ENCODE peak calls at places on chromosomes 11 and 22, in five cellular contexts. O is CD8-positive, alpha-beta T cell; U is HFFc6; Y is progenitor cell of endocrine pancreas; H is AG04450. T is an unnamed sample.

GRCh38 chr11:78420796-78421209 is 3.2 kb upstream of the GAB2 start:
- DNase-seq in U (no peak), H (no peak), O (no peak), Y (no peak), T (no peak)

GRCh38 chr11:105297463-105297862 is 157.9 kb upstream of the CARD18 start:
- DNase-seq in U (peak; percentile 67), H (no peak), O (no peak), Y (no peak), T (no peak)

GRCh38 chr11:84398017-84398626 is 1112.0 kb upstream of the CCDC90B start:
- DNase-seq in H (no peak), U (no peak), Y (no peak), O (no peak), T (no peak)

GRCh38 chr22:21020802-21021429 is 6.0 kb downstream of the P2RX6 start:
- DNase-seq in O (no peak), U (no peak), H (no peak), Y (no peak), T (no peak)

GRCh38 chr22:29661355-29661754 is 57.9 kb downstream of the NF2 start:
- DNase-seq in U (no peak), O (no peak), Y (no peak), H (no peak), T (no peak)

GRCh38 chr11:332651-333480 is 12.2 kb upstream of the IFITM3 start:
- DNase-seq in U (no peak), Y (no peak), H (no peak), O (no peak), T (no peak)

GRCh38 chr22:17171313-17172171 is 12.5 kb upstream of the HDHD5 start:
- DNase-seq in Y (peak; percentile 94), O (peak; percentile 67), H (peak; percentile 74), U (peak; percentile 81), T (peak; percentile 86)

GRCh38 chr22:25403752-25404471 is 160.6 kb upstream of the GRK3 start:
- DNase-seq in H (no peak), O (no peak), U (peak; percentile 34), Y (no peak), T (no peak)

GRCh38 chr11:43905788-43906187 is 25.2 kb downstream of the ALKBH3 start:
- DNase-seq in H (no peak), U (peak; percentile 11), O (no peak), Y (no peak), T (no peak)

GRCh38 chr11:57615308-57615707 is 17.8 kb downstream of the SERPING1 start:
- DNase-seq in O (no peak), H (no peak), U (no peak), Y (no peak), T (no peak)

GRCh38 chr11:70315726-70316125 is 45.2 kb downstream of the PPFIA1 start:
- DNase-seq in H (no peak), U (no peak), Y (no peak), O (no peak), T (no peak)

GRCh38 chr22:39012525-39013516 is 1.2 kb upstream of the APOBEC3C start:
- DNase-seq in H (no peak), U (no peak), O (no peak), Y (no peak), T (no peak)

GRCh38 chr11:113532697-113533424 is 57.7 kb upstream of the DRD2 start:
- DNase-seq in O (peak; percentile 30), Y (peak; percentile 62), H (peak; percentile 50), U (peak; percentile 43), T (peak; percentile 54)

GRCh38 chr11:122367809-122368231 is 251.8 kb upstream of the BLID start:
- DNase-seq in H (peak; percentile 45), O (no peak), Y (no peak), U (peak; percentile 22), T (no peak)

GRCh38 chr22:26606611-26607010 is 11.2 kb downstream of the CRYBB1 start:
- DNase-seq in U (peak; percentile 72), H (no peak), O (no peak), Y (no peak), T (no peak)

GRCh38 chr22:29257751-29258181 is 10.0 kb downstream of the RHBDD3 start:
- DNase-seq in Y (no peak), H (no peak), O (no peak), U (no peak), T (no peak)

GRCh38 chr11:34915136-34916013 is 804 bp downstream of the APIP start:
- DNase-seq in U (peak; percentile 5), O (no peak), H (no peak), Y (no peak), T (no peak)

GRCh38 chr11:113562576-113562975 is 87.4 kb upstream of the DRD2 start:
- DNase-seq in O (no peak), Y (no peak), U (no peak), H (no peak), T (no peak)

GRCh38 chr11:119316017-119316728 is 757 bp downstream of the MCAM start:
- DNase-seq in H (no peak), O (no peak), Y (no peak), U (no peak), T (no peak)

GRCh38 chr11:23730307-23730998 is 766.4 kb upstream of the LUZP2 start:
- DNase-seq in H (no peak), O (no peak), Y (no peak), U (no peak), T (no peak)

GRCh38 chr11:32005786-32006406 is 85.0 kb upstream of the RCN1 start:
- DNase-seq in H (no peak), Y (no peak), O (no peak), U (peak; percentile 11), T (no peak)

GRCh38 chr11:121414141-121414918 is 37.8 kb upstream of the SORL1 start:
- DNase-seq in O (no peak), U (no peak), H (no peak), Y (no peak), T (no peak)

DNA sequence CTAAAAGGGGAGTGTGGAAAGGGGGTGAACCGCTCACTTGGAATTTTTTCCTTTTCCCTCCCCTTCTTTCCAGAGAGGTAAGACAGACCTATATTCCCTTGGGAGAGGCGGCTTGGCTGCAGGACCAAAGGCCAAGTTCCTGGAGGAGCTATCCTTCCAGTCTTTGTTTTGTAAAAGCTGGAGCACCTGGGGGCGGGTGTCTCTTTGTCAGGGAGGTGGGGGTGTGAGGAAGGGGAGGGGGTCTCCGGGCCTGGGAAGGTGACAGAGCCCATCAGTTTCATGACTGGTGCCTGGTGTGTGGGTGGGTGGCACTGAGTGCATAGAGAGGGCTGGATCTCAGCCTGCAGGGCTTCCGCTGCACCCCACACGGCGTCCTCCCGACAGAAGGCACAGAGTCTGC is 18.5 kb downstream of the PTPN5 start:
- DNase-seq in H (no peak), U (no peak), O (no peak), Y (no peak), T (no peak)
- TF ChIP-seq CTCF in H (no peak), U (no peak), O (no peak), Y (no peak), T (no peak)

DNA sequence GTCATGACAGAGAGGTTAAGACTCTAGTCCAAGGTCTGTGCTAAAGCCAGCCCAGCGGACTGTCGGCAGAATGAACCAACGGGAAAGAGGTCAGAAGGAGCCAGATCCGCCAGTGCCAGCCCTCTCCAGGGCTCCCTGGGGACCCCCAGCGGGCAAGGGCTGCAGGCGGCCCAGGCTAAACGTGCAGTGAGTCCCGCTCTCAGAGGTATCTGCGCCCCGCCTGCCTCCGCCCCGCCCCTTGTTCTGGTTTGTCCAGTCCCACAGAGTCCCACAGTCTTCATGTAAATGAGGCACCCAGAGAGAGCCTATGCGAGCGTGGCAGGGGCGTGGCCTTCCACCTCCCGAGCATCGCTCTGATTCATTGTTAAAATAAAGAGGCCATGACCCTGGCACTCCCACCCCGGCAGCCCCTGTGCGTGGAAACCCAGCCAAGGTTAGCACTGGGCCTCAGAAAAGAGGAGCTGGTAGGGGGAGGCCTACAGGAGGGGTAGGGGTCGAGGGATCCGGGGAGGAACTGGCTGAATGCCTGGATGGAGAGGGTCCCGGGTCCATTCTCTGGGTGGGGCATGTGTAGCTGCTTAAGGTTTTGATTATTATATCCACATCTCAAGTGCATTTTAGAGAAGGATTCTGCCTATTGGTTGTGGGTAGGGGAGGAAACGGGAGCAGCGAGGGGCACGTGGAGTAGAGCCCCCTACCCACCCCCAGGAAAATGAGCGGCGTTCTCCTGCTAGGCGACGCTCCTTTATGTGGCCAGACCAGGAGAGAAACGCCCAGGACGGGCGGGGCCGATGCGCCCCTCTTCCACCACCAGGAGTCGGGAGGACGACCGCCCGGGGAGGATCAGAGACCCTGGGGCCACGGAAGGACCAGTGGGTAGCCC is at the start of gene TRIOBP:
- DNase-seq in Y (peak; percentile 97), O (peak; percentile 67), H (peak; percentile 78), U (peak; percentile 94), T (peak; percentile 88)
- TF ChIP-seq CTCF in Y (peak; percentile 72), O (peak; percentile 46), H (peak; percentile 66), U (peak; percentile 67), T (peak; percentile 39)

DNA sequence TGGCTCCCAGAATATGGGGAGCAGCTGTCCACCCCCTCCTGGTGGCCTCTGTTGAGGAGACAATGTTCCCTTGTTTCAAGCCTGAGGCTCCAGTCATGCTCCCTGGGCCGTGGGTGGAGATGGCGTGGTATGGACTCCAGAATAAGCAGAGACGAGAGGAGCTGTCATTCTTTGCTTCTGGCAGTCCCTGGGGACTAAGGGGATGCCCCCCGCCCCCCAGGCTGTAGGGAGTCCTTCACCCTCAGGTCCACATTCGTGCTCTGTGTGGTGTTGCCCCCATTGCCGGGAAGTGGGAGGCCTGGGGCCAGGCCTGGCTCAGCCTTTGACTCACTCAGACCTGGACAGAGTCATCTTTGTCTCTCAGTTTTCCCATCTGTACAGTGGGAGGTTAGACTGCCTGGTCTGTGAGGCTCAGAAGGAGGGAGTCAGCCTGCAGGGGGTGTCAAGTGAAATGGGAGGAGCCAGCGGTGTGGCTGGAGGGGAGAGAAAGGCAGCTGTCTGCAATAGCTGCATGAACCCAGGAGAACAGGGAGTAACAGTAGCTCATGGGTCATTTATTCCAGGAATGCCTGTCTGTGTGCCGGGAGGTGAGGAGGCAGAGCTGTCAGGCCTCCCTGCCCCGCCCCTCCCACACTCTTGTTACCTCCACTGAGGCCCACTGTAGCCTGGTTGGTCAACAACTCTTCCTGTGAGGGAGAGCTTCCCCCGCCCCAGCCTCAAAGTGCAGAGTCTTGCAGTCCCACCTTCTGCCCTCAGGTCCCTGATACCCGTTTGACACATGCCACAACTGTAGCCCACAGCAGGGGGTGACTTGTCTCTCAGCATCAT is 6.3 kb downstream of the ARHGEF17 start:
- DNase-seq in Y (no peak), U (peak; percentile 69), H (no peak), O (no peak), T (no peak)
- TF ChIP-seq CTCF in Y (no peak), U (peak; percentile 30), H (peak; percentile 15), O (no peak), T (no peak)

GRCh38 chr11:65210361-65210731 is 28.6 kb downstream of the CAPN1 start:
- DNase-seq in H (no peak), Y (no peak), U (no peak), O (no peak), T (no peak)
- TF ChIP-seq CTCF in H (no peak), Y (no peak), U (no peak), O (no peak), T (no peak)

GRCh38 chr11:10307411-10308207 is 2.7 kb downstream of the ADM start:
- DNase-seq in U (peak; percentile 92), Y (peak; percentile 75), O (peak; percentile 71), H (peak; percentile 76), T (peak; percentile 81)

GRCh38 chr11:10307022-10307410 is 2.1 kb downstream of the ADM start:
- DNase-seq in U (no peak), Y (no peak), O (no peak), H (no peak), T (no peak)

GRCh38 chr11:10304495-10305261 is at the start of gene ADM:
- DNase-seq in O (no peak), Y (peak; percentile 69), H (peak; percentile 90), U (peak; percentile 97), T (no peak)

GRCh38 chr11:10305262-10305963 is 540 bp downstream of the ADM start:
- DNase-seq in U (no peak), O (no peak), Y (no peak), H (no peak), T (no peak)

GRCh38 chr11:10305964-10306918 is 1.4 kb downstream of the ADM start:
- DNase-seq in U (no peak), O (no peak), H (no peak), Y (no peak), T (peak; percentile 54)
- TF ChIP-seq CTCF in U (no peak), O (no peak), H (no peak), Y (no peak), T (no peak)